ENCODE peak calls at places on chromosomes 5 and 9, in four cellular contexts. K, X, J and O are unnamed samples.

GRCh38 chr5:159478950-159479349 is 148.7 kb upstream of the IL12B start:
- DNase-seq in K (no peak), X (no peak), J (peak), O (no peak)

GRCh38 chr9:90801175-90801506 is 478 bp upstream of the SYK start:
- DNase-seq in K (no peak), X (no peak), J (no peak), O (no peak)

GRCh38 chr5:107372723-107373487 is 297.8 kb downstream of the EFNA5 start:
- DNase-seq in K (no peak), X (no peak), J (no peak), O (no peak)

GRCh38 chr5:33939863-33940262 is 3.7 kb downstream of the RXFP3 start:
- DNase-seq in K (no peak), X (peak), J (no peak), O (no peak)

GRCh38 chr5:28344803-28345433 is 1306.5 kb upstream of the CDH9 start:
- DNase-seq in K (no peak), X (peak), J (no peak), O (no peak)

GRCh38 chr9:2053883-2054845 is 39.0 kb downstream of the SMARCA2 start:
- DNase-seq in K (peak), X (peak), J (peak), O (peak)

GRCh38 chr9:123679330-123679987 is 250.5 kb downstream of the DENND1A start:
- DNase-seq in K (peak), X (no peak), J (peak), O (peak)

GRCh38 chr5:91176288-91177016 is 206.7 kb downstream of the ARRDC3 start:
- DNase-seq in K (no peak), X (peak), J (no peak), O (no peak)

GRCh38 chr9:133290751-133291302 is 15.8 kb upstream of the ABO start:
- DNase-seq in K (no peak), X (no peak), J (no peak), O (no peak)

GRCh38 chr5:143741418-143741817 is 70.5 kb upstream of the HMHB1 start:
- DNase-seq in K (no peak), X (no peak), J (peak), O (no peak)

GRCh38 chr9:118446962-118447490 is 742.8 kb downstream of the TLR4 start:
- DNase-seq in K (no peak), X (no peak), J (no peak), O (no peak)

GRCh38 chr9:101530076-101530711 is 3.5 kb upstream of the RNF20 start:
- DNase-seq in K (peak), X (peak), J (peak), O (peak)
- TF ChIP-seq CTCF in K (peak), X (peak), J (peak), O (peak)

DNA sequence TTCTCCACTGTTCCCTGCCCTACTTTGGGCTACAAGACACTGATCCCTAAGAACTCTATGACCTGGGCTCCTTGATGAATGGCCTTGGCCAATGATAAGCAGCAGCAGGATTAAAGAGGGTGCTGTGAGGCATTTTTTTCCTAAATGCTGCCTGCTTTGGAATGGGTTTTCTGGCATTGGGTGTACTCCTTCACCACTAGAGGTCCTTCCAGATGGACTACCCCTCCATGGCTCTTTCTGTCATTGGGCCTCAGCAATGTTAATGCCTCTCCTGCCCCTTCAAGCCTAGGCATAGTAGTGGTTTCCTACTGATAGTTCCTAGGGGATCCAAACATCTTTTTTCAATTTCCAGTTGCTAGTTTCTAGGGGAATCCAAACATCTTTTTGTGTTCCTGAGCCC is 319.3 kb upstream of the RPS23 start:
- DNase-seq in K (no peak), X (no peak), J (no peak), O (no peak)
- TF ChIP-seq CTCF in K (peak), X (no peak), J (no peak), O (peak)

DNA sequence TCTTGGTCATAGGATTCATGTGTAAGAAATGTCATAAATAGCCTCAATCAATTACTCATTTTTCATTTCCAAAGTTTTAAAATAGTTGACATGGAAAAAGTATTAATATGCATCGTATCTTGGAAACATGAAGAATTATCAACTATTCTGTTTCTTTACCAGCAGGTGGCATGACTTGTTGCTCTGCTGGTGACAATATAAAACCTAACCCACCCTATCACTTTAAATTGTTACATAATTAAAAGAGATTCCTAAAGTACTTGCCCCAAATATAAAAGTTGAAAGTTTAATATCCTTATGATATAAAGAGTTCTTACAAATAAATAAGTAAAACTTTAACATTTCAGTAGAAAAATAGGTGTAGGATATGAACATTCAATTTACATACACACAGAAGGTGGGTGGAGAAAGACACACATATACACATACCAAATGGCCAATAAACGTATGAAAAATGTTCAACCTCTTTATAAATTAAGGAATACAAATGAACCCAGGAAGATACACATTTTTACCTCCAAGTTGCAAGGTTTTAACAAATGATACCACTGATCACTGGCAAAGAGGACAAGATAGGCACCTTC is 30.6 kb downstream of the MAP1B start:
- DNase-seq in K (no peak), X (no peak), J (peak), O (no peak)
- TF ChIP-seq CTCF in K (peak), X (peak), J (peak), O (peak)

GRCh38 chr9:81851340-81851739 is 76.9 kb upstream of the SPATA31D4 start:
- DNase-seq in K (no peak), X (no peak), J (no peak), O (no peak)

GRCh38 chr9:81849631-81850259 is 78.5 kb upstream of the SPATA31D4 start:
- DNase-seq in K (no peak), X (peak), J (no peak), O (no peak)

GRCh38 chr9:81847181-81847915 is 80.9 kb upstream of the SPATA31D4 start:
- DNase-seq in K (no peak), X (no peak), J (no peak), O (no peak)

GRCh38 chr9:81844131-81844567 is 84.1 kb upstream of the SPATA31D4 start:
- DNase-seq in K (no peak), X (no peak), J (no peak), O (no peak)

GRCh38 chr9:81848472-81848871 is 79.8 kb upstream of the SPATA31D4 start:
- DNase-seq in K (no peak), X (peak), J (no peak), O (no peak)
- TF ChIP-seq CTCF in K (peak), X (peak), J (no peak), O (no peak)

DNA sequence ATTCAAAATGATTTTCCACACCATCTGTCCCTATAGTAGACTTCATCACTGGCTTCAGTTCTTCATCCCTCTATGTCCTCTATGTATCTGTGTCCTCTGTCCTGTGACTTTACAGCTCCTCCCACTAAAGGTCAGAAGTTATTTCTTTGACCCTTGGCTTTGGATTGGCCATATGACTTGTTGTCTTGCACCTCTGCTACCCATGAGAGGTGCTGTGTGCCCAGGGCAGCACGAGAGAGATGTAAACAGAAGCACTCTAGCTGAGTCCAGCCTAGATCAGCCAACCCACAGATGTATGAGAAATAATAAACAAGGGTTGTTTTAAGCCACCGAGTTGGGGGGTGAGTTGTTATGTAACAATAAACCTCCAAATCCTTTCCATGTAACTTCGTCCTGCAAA is 63.4 kb upstream of the ENTREP1 start:
- DNase-seq in K (no peak), X (no peak), J (no peak), O (no peak)
- TF ChIP-seq CTCF in K (no peak), X (no peak), J (no peak), O (no peak)

GRCh38 chr5:73426034-73426433 is 22.5 kb downstream of the FOXD1 start:
- DNase-seq in K (no peak), X (no peak), J (no peak), O (no peak)
- TF ChIP-seq CTCF in K (no peak), X (no peak), J (no peak), O (no peak)

DNA sequence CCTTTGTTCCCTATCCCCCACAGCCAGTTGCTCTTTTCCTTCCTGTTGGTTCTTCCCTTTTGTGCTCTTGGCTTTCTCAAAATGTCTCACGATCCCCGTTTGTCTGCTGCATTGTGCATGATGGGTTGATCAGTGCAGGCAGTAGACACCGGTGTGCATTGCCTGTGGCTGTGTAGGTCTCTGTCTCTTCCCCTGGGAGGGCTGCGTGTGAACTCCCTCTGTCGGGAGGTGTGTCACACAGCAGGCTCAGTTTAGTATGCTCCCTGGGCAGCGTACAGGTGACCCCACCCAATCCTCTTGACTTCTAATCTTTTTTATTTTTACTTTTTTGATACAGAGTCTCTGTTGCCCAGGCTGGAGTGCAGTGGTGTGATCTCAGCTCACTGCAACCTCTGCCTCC is 265.3 kb downstream of the FSTL4 start:
- DNase-seq in K (no peak), X (no peak), J (no peak), O (no peak)
- TF ChIP-seq CTCF in K (peak), X (no peak), J (no peak), O (peak)

GRCh38 chr5:165460911-165461310 is 1955.5 kb downstream of the MAT2B start:
- DNase-seq in K (no peak), X (peak), J (no peak), O (no peak)

GRCh38 chr5:165459232-165459631 is 1953.8 kb downstream of the MAT2B start:
- DNase-seq in K (no peak), X (peak), J (no peak), O (no peak)

DNA sequence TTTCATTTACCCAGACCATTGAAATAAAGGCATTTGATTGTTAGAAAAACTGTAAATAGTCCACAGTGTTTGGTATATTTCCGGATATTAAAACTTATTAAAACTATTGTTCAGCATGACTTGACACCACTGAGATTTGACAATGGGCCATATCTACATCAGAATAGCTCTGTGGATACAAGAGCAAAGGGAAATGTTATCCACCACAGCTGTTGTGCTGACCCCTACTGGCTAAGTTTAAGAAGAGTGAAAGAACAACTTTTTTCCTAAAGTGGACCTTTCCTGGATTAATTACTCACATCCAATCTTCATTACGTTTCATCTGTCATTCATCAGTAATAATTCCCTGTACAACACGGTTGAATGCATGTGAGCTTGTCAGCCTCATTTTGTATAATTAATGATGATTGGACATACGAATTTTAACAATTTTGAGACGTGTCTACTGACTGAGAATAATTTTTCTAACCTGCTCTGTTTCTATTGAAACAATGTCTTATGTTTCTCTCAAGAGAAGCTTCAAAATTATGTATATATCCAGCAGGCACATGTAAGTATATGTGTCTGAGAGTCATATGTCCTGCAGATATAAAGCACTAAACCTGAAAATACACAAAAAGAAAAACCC is 1952.5 kb downstream of the MAT2B start:
- DNase-seq in K (no peak), X (peak), J (peak), O (no peak)
- TF ChIP-seq CTCF in K (peak), X (peak), J (no peak), O (peak)